ENCODE peak calls at places on chromosomes 12 and 14, in six cellular contexts. O is A549, C is WTC11, A is H1, U is NB4, I is HCT116. X is an unnamed sample.

GRCh38 chr12:113778432-113779128 is 187.5 kb downstream of the RBM19 start:
- DNase-seq in O (no peak), C (no peak), A (peak), U (no peak), I (no peak), X (no peak)

GRCh38 chr14:104786726-104787675 is 8.5 kb downstream of the AKT1 start:
- DNase-seq in O (no peak), C (no peak), A (no peak), U (no peak), I (no peak), X (no peak)

GRCh38 chr14:104694475-104694950 is 5.1 kb downstream of the INF2 start:
- DNase-seq in O (no peak), C (no peak), A (no peak), U (no peak), I (no peak), X (no peak)

GRCh38 chr14:66974397-66975025 is 214.7 kb upstream of the GARIN2 start:
- DNase-seq in O (no peak), C (no peak), A (no peak), U (no peak), I (no peak), X (peak)

GRCh38 chr14:64636208-64636979 is 67.8 kb upstream of the PLEKHG3 start:
- DNase-seq in O (peak), C (peak), A (peak), U (peak), I (peak), X (peak)

GRCh38 chr12:49705479-49706267 is 1.5 kb downstream of the FMNL3 start:
- DNase-seq in O (no peak), C (peak), A (no peak), U (peak), I (no peak), X (peak)

GRCh38 chr12:50764861-50765324 is 992 bp downstream of the ATF1 start:
- DNase-seq in O (peak), C (no peak), A (no peak), U (no peak), I (no peak), X (peak)

GRCh38 chr12:64318605-64319004 is 72.0 kb downstream of the C12orf56 start:
- DNase-seq in O (no peak), C (peak), A (peak), U (peak), I (no peak), X (peak)

GRCh38 chr12:100127766-100128508 is 14.7 kb downstream of the BLTP3B start:
- DNase-seq in O (no peak), C (no peak), A (no peak), U (peak), I (no peak), X (peak)

GRCh38 chr14:48735607-48736006 is 850.6 kb downstream of the RPS29 start:
- DNase-seq in O (no peak), C (no peak), A (no peak), U (no peak), I (no peak), X (no peak)

GRCh38 chr12:88570103-88570502 is 10.2 kb downstream of the KITLG start:
- DNase-seq in O (no peak), C (no peak), A (no peak), U (no peak), I (no peak), X (peak)

GRCh38 chr12:32483499-32483898 is 84.1 kb downstream of the FGD4 start:
- DNase-seq in O (no peak), C (no peak), A (no peak), U (peak), I (no peak), X (no peak)

GRCh38 chr12:67710582-67710981 is 62.0 kb downstream of the DYRK2 start:
- DNase-seq in O (peak), C (no peak), A (no peak), U (peak), I (no peak), X (no peak)

GRCh38 chr12:67709367-67709954 is 60.9 kb downstream of the DYRK2 start:
- DNase-seq in O (no peak), C (no peak), A (no peak), U (no peak), I (no peak), X (no peak)

GRCh38 chr12:67716817-67717216 is 68.3 kb downstream of the DYRK2 start:
- DNase-seq in O (no peak), C (no peak), A (no peak), U (no peak), I (no peak), X (no peak)

GRCh38 chr12:67720383-67720856 is 71.9 kb downstream of the DYRK2 start:
- DNase-seq in O (no peak), C (no peak), A (no peak), U (no peak), I (no peak), X (no peak)

GRCh38 chr12:67714648-67715047 is 66.1 kb downstream of the DYRK2 start:
- DNase-seq in O (no peak), C (no peak), A (no peak), U (no peak), I (no peak), X (no peak)
- TF ChIP-seq MAX in O (no peak), C (no peak), A (no peak), U (no peak), I (no peak), X (no peak)

DNA sequence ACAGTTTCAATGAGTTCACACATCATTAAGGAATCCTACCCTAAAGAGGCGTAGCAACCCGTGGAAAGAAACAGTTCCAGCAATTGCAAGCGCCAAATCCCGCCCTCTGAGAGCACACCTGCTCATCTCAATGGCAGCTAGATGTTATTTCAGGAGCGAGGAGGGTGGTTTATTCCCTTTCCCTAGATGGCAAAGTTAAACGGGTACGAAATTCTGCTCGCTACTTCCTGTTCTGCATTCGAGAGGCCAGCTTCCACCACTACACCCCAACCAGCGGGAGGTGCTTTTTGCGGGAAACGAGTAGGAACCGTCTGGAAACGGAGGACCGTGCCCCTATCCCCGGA is 561 bp downstream of the VPS29 start:
- DNase-seq in O (peak), C (no peak), A (no peak), U (no peak), I (no peak), X (peak)
- TF ChIP-seq MAX in O (no peak), C (no peak), A (no peak), U (no peak), I (no peak), X (no peak)

GRCh38 chr14:102889615-102890014 is 32.8 kb upstream of the AMN start:
- DNase-seq in O (no peak), C (no peak), A (no peak), U (no peak), I (no peak), X (no peak)

GRCh38 chr14:102892660-102893059 is 29.8 kb upstream of the AMN start:
- DNase-seq in O (no peak), C (no peak), A (no peak), U (no peak), I (no peak), X (no peak)

GRCh38 chr14:102891111-102891510 is 31.4 kb upstream of the AMN start:
- DNase-seq in O (no peak), C (no peak), A (no peak), U (no peak), I (no peak), X (no peak)

GRCh38 chr14:102893452-102893851 is 29.0 kb upstream of the AMN start:
- DNase-seq in O (no peak), C (no peak), A (no peak), U (peak), I (no peak), X (no peak)

GRCh38 chr14:102891556-102891955 is 30.9 kb upstream of the AMN start:
- DNase-seq in O (no peak), C (no peak), A (no peak), U (no peak), I (no peak), X (no peak)
- TF ChIP-seq MAX in O (no peak), C (no peak), A (no peak), U (no peak), I (no peak), X (no peak)

DNA sequence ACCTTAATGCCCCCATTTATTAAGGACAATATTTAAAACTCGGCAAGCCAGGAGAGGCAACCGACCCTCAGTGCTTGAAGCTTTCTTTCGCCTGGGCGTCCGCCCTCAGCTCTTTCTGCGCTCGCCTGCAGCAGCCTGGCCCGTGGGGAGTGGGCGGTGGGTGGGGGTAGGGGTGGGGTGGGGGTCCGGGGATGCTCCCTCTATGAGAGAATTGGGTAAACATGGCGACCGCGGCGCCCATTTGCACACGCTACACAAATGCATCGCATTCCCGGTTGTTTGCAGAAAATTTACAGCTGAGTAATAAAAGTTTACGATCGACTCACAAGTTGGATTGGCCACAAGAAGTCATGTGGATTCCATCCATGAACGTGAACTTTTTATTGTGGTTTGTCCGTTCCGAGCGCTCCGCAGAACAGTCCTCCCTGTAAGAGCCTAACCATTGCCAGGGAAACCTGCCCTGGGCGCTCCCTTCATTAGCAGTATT is 7.7 kb downstream of the HOXC8 start:
- DNase-seq in O (peak), C (no peak), A (no peak), U (peak), I (no peak), X (no peak)
- TF ChIP-seq MAX in O (no peak), C (no peak), A (no peak), U (no peak), I (no peak), X (no peak)

GRCh38 chr12:67469666-67470065 is 178.9 kb upstream of the DYRK2 start:
- DNase-seq in O (no peak), C (peak), A (no peak), U (no peak), I (no peak), X (no peak)

GRCh38 chr12:67471810-67472209 is 176.7 kb upstream of the DYRK2 start:
- DNase-seq in O (no peak), C (no peak), A (no peak), U (no peak), I (no peak), X (no peak)

GRCh38 chr12:67472551-67472950 is 176.0 kb upstream of the DYRK2 start:
- DNase-seq in O (no peak), C (no peak), A (no peak), U (no peak), I (no peak), X (no peak)

GRCh38 chr12:67468549-67469245 is 179.8 kb upstream of the DYRK2 start:
- DNase-seq in O (no peak), C (no peak), A (no peak), U (no peak), I (no peak), X (no peak)
- TF ChIP-seq MAX in O (no peak), C (no peak), A (no peak), U (no peak), I (no peak), X (no peak)

DNA sequence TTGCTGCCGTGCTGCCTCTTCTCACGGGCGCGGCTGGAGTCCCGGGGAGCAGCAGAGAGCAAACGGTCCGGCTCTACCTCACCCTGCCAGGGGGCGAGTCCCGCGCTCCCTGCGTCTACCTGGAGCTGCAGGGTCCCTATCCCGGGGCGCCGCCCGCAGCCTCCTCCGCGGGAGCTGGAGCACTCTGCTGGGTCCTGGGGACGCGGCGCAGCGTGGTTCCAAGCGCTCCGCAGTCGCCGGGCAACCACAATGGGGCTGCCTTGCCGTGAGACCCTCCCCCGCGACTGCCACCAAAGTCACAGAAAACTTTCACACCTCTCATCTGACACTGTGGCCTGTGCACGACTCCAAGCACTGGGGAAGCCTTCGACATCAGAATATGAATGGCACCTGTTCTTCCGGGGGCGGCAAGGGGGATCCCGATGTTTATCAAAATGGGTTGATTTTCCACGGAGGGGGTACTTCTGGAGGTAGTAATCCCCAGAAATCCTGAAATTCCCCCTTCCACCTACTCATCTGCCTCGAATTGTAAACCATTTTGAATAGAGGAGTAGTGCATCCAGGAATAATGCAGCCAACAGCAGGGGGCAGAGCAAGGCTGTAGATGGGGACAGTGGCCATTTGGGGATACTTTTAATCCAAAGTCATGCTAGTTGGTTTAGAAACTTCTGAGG is at the start of gene C12orf42:
- DNase-seq in O (peak), C (peak), A (peak), U (no peak), I (peak), X (peak)
- TF ChIP-seq MAX in O (peak), C (no peak), A (peak), U (no peak), I (no peak), X (no peak)

GRCh38 chr12:61137677-61138380 is 1122.4 kb upstream of the USP15 start:
- DNase-seq in O (no peak), C (no peak), A (no peak), U (no peak), I (no peak), X (no peak)
- TF ChIP-seq MAX in O (no peak), C (no peak), A (no peak), U (no peak), I (no peak), X (no peak)

GRCh38 chr12:91852646-91853045 is 293.0 kb downstream of the BTG1 start:
- DNase-seq in O (no peak), C (no peak), A (no peak), U (peak), I (no peak), X (no peak)

GRCh38 chr12:91858186-91858585 is 287.5 kb downstream of the BTG1 start:
- DNase-seq in O (no peak), C (no peak), A (no peak), U (no peak), I (no peak), X (no peak)

GRCh38 chr12:91854725-91855124 is 290.9 kb downstream of the BTG1 start:
- DNase-seq in O (no peak), C (no peak), A (no peak), U (no peak), I (no peak), X (no peak)

GRCh38 chr12:91851741-91852477 is 293.7 kb downstream of the BTG1 start:
- DNase-seq in O (no peak), C (no peak), A (no peak), U (no peak), I (no peak), X (no peak)

DNA sequence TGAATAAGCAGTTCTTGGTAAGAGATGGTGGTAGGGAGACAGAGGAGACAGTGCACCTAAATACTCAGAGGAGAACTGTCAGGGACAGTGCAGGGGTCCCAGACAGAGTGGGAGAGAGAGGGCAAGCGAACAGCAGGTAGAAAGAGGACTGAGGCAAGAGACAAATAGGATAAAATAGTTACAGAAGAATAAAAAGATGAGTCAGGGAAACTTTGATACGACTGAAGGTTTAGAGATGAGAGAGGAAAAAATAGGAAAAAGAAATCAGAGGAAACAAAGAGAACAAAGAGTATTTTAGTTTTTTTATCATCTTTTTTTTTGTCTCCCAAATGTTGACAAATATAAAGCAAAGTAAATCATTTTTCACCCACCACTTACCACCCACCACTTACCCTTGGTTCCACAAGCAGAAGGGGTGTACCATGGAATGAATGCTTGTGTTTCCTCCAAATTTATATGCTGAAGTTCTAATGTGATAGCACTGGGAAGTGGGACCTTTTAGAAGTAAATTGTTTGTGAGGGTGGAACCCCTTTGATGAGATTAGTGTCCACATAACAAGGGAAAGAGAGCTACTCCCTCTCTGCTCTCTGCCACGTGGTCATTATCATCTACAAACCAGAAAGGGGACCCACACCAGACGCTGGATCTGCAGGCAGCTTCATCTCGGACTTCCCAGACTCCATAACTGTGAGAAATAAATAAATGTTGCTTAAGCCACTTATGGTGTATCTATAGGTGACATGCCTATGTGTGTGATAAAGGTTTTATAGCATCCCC is 292.1 kb downstream of the BTG1 start:
- DNase-seq in O (no peak), C (no peak), A (no peak), U (no peak), I (no peak), X (no peak)
- TF ChIP-seq MAX in O (no peak), C (no peak), A (no peak), U (no peak), I (no peak), X (no peak)

GRCh38 chr12:96121271-96121711 is 72.9 kb upstream of the ELK3 start:
- DNase-seq in O (no peak), C (no peak), A (no peak), U (peak), I (no peak), X (peak)
- TF ChIP-seq MAX in O (no peak), C (no peak), A (no peak), U (peak), I (no peak), X (no peak)